ENCODE peak calls at places on chromosomes 12 and 14, in four cellular contexts. I is pancreas; D is effector memory CD4-positive, alpha-beta T cell; W is stomach. S is an unnamed sample.
A peak's percentile ranks its signal among the peaks of the same experiment; 100 is the strongest.

GRCh38 chr14:69879175-69880047 is at the start of gene SMOC1:
- DNase-seq in I (peak; percentile 92), W (peak; percentile 76), D (no peak), S (peak; percentile 12)

GRCh38 chr12:15364221-15365170 is 42.2 kb downstream of the PTPRO start:
- DNase-seq in W (no peak), I (no peak), D (no peak), S (no peak)

GRCh38 chr14:103687712-103688111 is 27.5 kb downstream of the XRCC3 start:
- DNase-seq in I (no peak), W (no peak), D (no peak), S (no peak)

GRCh38 chr14:64303471-64303917 is 9.3 kb upstream of the ESR2 start:
- DNase-seq in D (no peak), I (no peak), W (no peak), S (peak; percentile 26)

GRCh38 chr12:81797100-81797499 is 38.0 kb upstream of the PPFIA2 start:
- DNase-seq in D (no peak), I (no peak), W (no peak), S (no peak)

GRCh38 chr12:108821407-108822397 is 35.7 kb downstream of the SSH1 start:
- DNase-seq in D (no peak), I (no peak), W (no peak), S (no peak)

GRCh38 chr12:2641209-2641608 is 153.6 kb upstream of the FKBP4 start:
- DNase-seq in I (no peak), W (no peak), D (no peak), S (no peak)

GRCh38 chr12:49279706-49280159 is 14.9 kb downstream of the TUBA1C start:
- DNase-seq in I (no peak), D (no peak), W (no peak), S (no peak)

GRCh38 chr12:67645126-67645525 is 3.4 kb upstream of the DYRK2 start:
- DNase-seq in D (no peak), I (no peak), W (no peak), S (no peak)

GRCh38 chr12:7501031-7501585 is 2.5 kb downstream of the CD163 start:
- DNase-seq in W (no peak), I (no peak), D (no peak), S (no peak)

GRCh38 chr12:484096-484495 is 24.4 kb downstream of the B4GALNT3 start:
- DNase-seq in I (no peak), D (no peak), W (peak; percentile 25), S (no peak)

GRCh38 chr12:27001663-27002062 is 12.5 kb downstream of the TM7SF3 start:
- DNase-seq in I (no peak), D (no peak), W (no peak), S (no peak)

GRCh38 chr14:73712540-73713141 is 1.5 kb downstream of the PNMA1 start:
- DNase-seq in I (no peak), D (no peak), W (no peak), S (peak; percentile 53)

GRCh38 chr14:58752782-58753181 is 115.0 kb downstream of the DACT1 start:
- DNase-seq in W (peak; percentile 90), D (no peak), I (peak; percentile 92), S (no peak)

GRCh38 chr12:34386621-34387255 is 364.4 kb downstream of the ALG10 start:
- DNase-seq in D (no peak), I (peak; percentile 38), W (no peak), S (no peak)

GRCh38 chr12:110453569-110454296 is 3.6 kb upstream of the ARPC3 start:
- DNase-seq in D (no peak), W (no peak), I (no peak), S (no peak)

GRCh38 chr14:48568252-48568651 is 892.8 kb upstream of the MDGA2 start:
- DNase-seq in W (no peak), D (no peak), I (no peak), S (no peak)

DNA sequence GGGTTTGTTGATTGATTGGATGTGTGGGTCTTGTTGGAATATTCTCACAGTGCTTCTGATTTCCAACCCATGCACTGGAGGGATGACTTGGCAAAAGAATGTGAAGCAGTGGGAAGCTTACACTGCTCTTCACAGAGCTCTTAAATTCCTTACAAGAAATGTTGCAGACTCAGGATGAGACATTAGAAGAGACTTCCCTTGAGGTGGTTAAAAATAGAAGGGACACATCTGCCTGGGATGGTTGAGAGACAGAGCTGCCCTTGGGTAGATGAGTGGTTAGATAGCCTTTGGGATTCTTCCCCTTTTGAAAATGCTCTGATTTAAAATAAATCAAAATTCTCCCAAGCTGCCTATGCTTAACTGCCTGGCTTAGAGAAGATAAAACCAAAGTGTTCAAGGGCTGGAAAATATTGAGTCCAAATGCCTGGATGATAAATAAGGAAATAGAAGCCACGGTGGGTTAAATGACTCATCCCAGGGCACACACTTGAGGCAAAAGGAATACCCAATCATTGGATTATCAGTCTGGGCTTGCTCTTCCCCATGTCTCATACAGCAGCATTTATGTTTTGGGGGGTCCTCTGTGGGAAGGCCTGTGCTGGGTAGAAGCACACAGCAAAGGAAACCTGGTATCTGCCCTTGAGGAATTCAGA is 264.3 kb downstream of the AKAP6 start:
- DNase-seq in I (no peak), W (no peak), D (no peak), S (no peak)
- H3K27me3 ChIP-seq in I (no peaks in the 10 kb centered on the region), W (no peaks in the 10 kb centered on the region), D (no peaks in the 10 kb centered on the region), S (no peaks in the 10 kb centered on the region)

GRCh38 chr14:101078105-101078891 is 174.8 kb upstream of the RTL1 start:
- DNase-seq in I (no peak), D (no peak), W (peak; percentile 8), S (no peak)
- H3K4me3 ChIP-seq in I (no peak overlapping the region), D (no peak overlapping the region), W (no peak overlapping the region), S (no peak overlapping the region)

GRCh38 chr12:56867216-56867615 is 67.0 kb downstream of the SDR9C7 start:
- DNase-seq in W (no peak), I (no peak), D (no peak), S (no peak)
- H3K9me3 ChIP-seq in W (peaks cover 49% of the 10 kb centered on the region), I (no peaks in the 10 kb centered on the region), D (peaks cover 21% of the 10 kb centered on the region), S (peaks cover 7% of the 10 kb centered on the region)

GRCh38 chr12:132479938-132480619 is 9.9 kb upstream of the FBRSL1 start:
- DNase-seq in W (no peak), D (no peak), I (peak; percentile 50), S (no peak)

GRCh38 chr12:132478433-132478803 is 11.5 kb upstream of the FBRSL1 start:
- DNase-seq in I (no peak), D (no peak), W (no peak), S (no peak)

GRCh38 chr12:132480620-132481132 is 9.3 kb upstream of the FBRSL1 start:
- DNase-seq in I (peak; percentile 46), W (no peak), D (no peak), S (no peak)

GRCh38 chr12:132478845-132479244 is 11.1 kb upstream of the FBRSL1 start:
- DNase-seq in I (peak; percentile 62), D (no peak), W (no peak), S (no peak)

DNA sequence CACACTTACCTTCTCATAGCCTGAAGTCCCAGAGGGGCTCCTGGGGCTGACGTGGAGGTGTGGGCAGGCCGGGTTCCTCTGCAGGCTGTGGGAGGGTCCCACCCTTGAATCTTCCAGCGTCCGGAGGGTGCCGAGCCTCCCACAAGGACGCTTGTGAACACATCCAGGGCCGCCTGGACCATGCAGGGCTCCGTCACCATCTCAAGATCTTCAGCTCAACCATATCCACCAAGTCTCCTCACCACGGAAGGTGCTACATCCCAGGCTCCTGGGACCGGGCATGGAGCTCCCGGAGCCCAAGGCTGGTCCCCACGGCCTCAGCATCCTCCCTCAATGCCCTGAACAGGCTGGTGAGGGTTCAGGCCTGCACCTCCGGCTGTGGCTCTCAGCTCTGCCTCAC is 10.7 kb upstream of the FBRSL1 start:
- DNase-seq in I (no peak), D (no peak), W (no peak), S (no peak)
- H3K27me3 ChIP-seq in I (no peaks in the 10 kb centered on the region), D (no peaks in the 10 kb centered on the region), W (no peaks in the 10 kb centered on the region), S (peaks cover 6% of the 10 kb centered on the region)

GRCh38 chr14:71586131-71586893 is 345.9 kb upstream of the RGS6 start:
- DNase-seq in D (no peak), W (no peak), I (no peak), S (peak; percentile 26)
- H3K4me3 ChIP-seq in D (no peak overlapping the region), W (peak overlapping the region; percentile 2), I (no peak overlapping the region), S (no peak overlapping the region)

DNA sequence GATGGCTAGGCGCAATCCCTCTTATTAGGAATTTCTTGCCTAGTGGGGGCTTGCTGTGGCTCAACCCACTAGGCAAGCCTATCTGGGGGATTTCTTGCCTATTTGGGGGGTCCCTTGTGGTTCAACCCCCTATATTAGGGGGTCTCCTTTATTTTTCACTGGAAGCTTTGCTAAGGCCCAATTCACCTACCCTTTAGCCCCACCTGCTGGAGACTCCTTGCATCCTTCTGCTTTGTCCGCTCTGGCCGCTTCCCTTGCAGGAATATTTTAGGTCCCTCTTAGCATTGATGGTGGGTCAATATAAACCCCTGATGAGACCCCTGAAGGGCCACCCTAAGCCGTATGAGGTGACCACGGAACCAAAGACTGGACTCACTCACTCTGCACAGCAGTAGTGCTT is 1552.1 kb downstream of the AACS start:
- DNase-seq in W (no peak), D (no peak), I (no peak), S (no peak)
- H3K9me3 ChIP-seq in W (peaks cover 42% of the 10 kb centered on the region), D (peaks cover 5% of the 10 kb centered on the region), I (no peaks in the 10 kb centered on the region), S (no peaks in the 10 kb centered on the region)

DNA sequence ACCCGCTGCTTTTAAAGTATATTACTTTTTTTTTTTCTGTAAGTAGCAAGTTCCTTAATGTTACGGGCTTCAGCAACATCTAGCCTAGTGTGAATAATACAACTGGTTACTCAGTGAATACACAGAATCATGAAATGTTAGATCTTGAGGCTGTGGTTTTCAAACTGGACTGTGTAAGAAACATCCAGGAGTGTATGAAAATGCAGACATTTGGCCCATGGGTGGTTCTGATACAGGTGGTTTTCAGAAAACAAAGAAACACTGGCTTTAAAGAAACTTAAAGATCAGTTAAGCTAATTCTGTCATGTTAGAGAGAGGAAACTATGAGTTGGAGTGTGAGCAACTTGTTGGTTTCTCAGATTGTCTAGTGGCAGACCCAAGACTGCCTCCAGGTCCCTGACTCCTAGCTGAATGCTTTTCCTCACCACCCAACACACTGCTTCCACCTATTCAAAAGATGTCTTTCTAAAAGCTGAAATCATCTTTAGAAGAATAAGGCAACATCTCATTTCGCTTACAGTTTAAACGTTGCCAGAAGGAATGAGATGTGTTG is 36.1 kb downstream of the TBC1D30 start:
- DNase-seq in D (no peak), I (no peak), W (no peak), S (no peak)
- H3K27me3 ChIP-seq in D (peaks cover 2% of the 10 kb centered on the region), I (no peaks in the 10 kb centered on the region), W (no peaks in the 10 kb centered on the region), S (no peaks in the 10 kb centered on the region)

GRCh38 chr14:55051426-55052258 is at the start of gene MAPK1IP1L:
- DNase-seq in D (peak; percentile 86), W (peak; percentile 92), I (peak; percentile 96), S (peak; percentile 94)

GRCh38 chr14:55052259-55052930 is 948 bp downstream of the MAPK1IP1L start:
- DNase-seq in D (no peak), W (no peak), I (no peak), S (peak; percentile 42)

GRCh38 chr14:55053500-55053899 is 2.1 kb downstream of the MAPK1IP1L start:
- DNase-seq in I (no peak), D (no peak), W (no peak), S (no peak)

GRCh38 chr14:55054098-55054497 is 2.7 kb downstream of the MAPK1IP1L start:
- DNase-seq in I (no peak), D (no peak), W (no peak), S (no peak)

GRCh38 chr14:55053018-55053417 is 1.6 kb downstream of the MAPK1IP1L start:
- DNase-seq in I (no peak), W (no peak), D (no peak), S (no peak)
- H3K4me3 ChIP-seq in I (no peak overlapping the region), W (peak overlapping the region; percentile 91), D (peak overlapping the region; percentile 96), S (peak overlapping the region; percentile 100)